ENCODE peak calls at places on chromosomes 16 and 17, in nine cellular contexts. One of them, this sample, is unnamed.

GRCh38 chr17:52957411-52957810 is 798.9 kb upstream of the CA10 start:
- DNase-seq in body of pancreas: no peak
- DNase-seq in IMR-90: no peak
- DNase-seq in tibial artery: no peak
- DNase-seq in MM.1S: no peak
- DNase-seq in thoracic aorta: no peak
- DNase-seq in spleen: no peak
- DNase-seq in Panc1: no peak
- DNase-seq in heart left ventricle: no peak
- DNase-seq in this sample: no peak

GRCh38 chr17:32461853-32462617 is 17.7 kb downstream of the PSMD11 start:
- DNase-seq in spleen: no peak
- DNase-seq in body of pancreas: peak; percentile 60
- DNase-seq in MM.1S: peak; percentile 67
- DNase-seq in heart left ventricle: no peak
- DNase-seq in Panc1: no peak
- DNase-seq in IMR-90: peak; percentile 52
- DNase-seq in thoracic aorta: no peak
- DNase-seq in tibial artery: no peak
- DNase-seq in this sample: no peak

GRCh38 chr17:30323895-30324319 is 9.9 kb downstream of the TMIGD1 start:
- DNase-seq in body of pancreas: peak; percentile 57
- DNase-seq in tibial artery: peak; percentile 53
- DNase-seq in Panc1: no peak
- DNase-seq in IMR-90: no peak
- DNase-seq in MM.1S: no peak
- DNase-seq in heart left ventricle: no peak
- DNase-seq in thoracic aorta: no peak
- DNase-seq in spleen: no peak
- DNase-seq in this sample: no peak

GRCh38 chr17:79485399-79485985 is 125.4 kb downstream of the RBFOX3 start:
- DNase-seq in body of pancreas: no peak
- DNase-seq in IMR-90: no peak
- DNase-seq in tibial artery: no peak
- DNase-seq in heart left ventricle: no peak
- DNase-seq in MM.1S: no peak
- DNase-seq in Panc1: no peak
- DNase-seq in thoracic aorta: no peak
- DNase-seq in spleen: no peak
- DNase-seq in this sample: no peak

GRCh38 chr17:49741692-49742076 is 22.2 kb downstream of the FAM117A start:
- DNase-seq in MM.1S: no peak
- DNase-seq in heart left ventricle: no peak
- DNase-seq in thoracic aorta: no peak
- DNase-seq in tibial artery: no peak
- DNase-seq in body of pancreas: no peak
- DNase-seq in spleen: no peak
- DNase-seq in IMR-90: no peak
- DNase-seq in Panc1: no peak
- DNase-seq in this sample: no peak

GRCh38 chr17:48153711-48154642 is 46.4 kb downstream of the SNX11 start:
- DNase-seq in heart left ventricle: no peak
- DNase-seq in tibial artery: no peak
- DNase-seq in spleen: no peak
- DNase-seq in Panc1: peak; percentile 12
- DNase-seq in MM.1S: peak; percentile 35
- DNase-seq in IMR-90: peak; percentile 54
- DNase-seq in body of pancreas: peak; percentile 83
- DNase-seq in thoracic aorta: no peak
- DNase-seq in this sample: no peak

GRCh38 chr16:15502041-15502725 is 67.8 kb downstream of the BMERB1 start:
- DNase-seq in heart left ventricle: no peak
- DNase-seq in thoracic aorta: no peak
- DNase-seq in MM.1S: no peak
- DNase-seq in IMR-90: peak; percentile 96
- DNase-seq in Panc1: peak; percentile 95
- DNase-seq in spleen: no peak
- DNase-seq in body of pancreas: no peak
- DNase-seq in tibial artery: no peak
- DNase-seq in this sample: peak; percentile 87

GRCh38 chr17:42181851-42182207 is 887 bp upstream of the KCNH4 start:
- DNase-seq in MM.1S: no peak
- DNase-seq in IMR-90: no peak
- DNase-seq in spleen: no peak
- DNase-seq in body of pancreas: no peak
- DNase-seq in thoracic aorta: no peak
- DNase-seq in Panc1: no peak
- DNase-seq in heart left ventricle: no peak
- DNase-seq in tibial artery: no peak
- DNase-seq in this sample: no peak

DNA sequence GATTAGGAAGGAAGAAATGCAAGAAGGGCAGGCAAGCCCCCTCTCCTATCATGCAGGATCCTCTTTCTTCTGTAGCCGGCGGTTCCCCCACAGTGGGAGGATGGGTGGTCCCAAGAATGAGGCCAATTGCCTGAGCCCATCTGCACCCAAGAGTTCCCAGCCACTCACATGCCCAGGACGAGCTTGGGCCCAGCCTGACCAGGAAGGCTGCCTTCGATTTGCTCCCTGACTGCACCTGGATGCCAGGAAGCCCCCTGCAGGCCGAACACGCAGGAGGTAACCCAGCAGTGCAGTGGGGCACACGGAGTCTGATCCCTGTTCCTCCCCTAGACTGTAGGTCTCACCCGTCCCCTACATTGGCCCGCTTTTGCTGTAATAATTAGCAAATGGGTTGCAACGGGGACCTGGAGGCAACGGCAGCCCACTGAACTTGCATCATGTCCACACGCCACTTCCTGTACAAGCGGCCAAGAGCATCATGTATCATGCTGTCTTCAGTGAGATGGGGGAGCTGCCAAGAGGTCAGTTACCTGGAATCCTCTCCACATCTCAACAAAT is 67.5 kb downstream of the AMFR start:
- DNase-seq in thoracic aorta: no peak
- DNase-seq in heart left ventricle: no peak
- DNase-seq in MM.1S: no peak
- DNase-seq in Panc1: no peak
- DNase-seq in body of pancreas: peak; percentile 3
- DNase-seq in IMR-90: no peak
- DNase-seq in spleen: peak; percentile 75
- DNase-seq in tibial artery: no peak
- DNase-seq in this sample: no peak
- TF ChIP-seq CTCF in thoracic aorta: no peak
- TF ChIP-seq CTCF in heart left ventricle: no peak
- TF ChIP-seq CTCF in MM.1S: peak; percentile 11
- TF ChIP-seq CTCF in Panc1: no peak
- TF ChIP-seq CTCF in body of pancreas: no peak
- TF ChIP-seq CTCF in IMR-90: no peak
- TF ChIP-seq CTCF in spleen: no peak
- TF ChIP-seq CTCF in tibial artery: no peak
- TF ChIP-seq CTCF in this sample: no peak

DNA sequence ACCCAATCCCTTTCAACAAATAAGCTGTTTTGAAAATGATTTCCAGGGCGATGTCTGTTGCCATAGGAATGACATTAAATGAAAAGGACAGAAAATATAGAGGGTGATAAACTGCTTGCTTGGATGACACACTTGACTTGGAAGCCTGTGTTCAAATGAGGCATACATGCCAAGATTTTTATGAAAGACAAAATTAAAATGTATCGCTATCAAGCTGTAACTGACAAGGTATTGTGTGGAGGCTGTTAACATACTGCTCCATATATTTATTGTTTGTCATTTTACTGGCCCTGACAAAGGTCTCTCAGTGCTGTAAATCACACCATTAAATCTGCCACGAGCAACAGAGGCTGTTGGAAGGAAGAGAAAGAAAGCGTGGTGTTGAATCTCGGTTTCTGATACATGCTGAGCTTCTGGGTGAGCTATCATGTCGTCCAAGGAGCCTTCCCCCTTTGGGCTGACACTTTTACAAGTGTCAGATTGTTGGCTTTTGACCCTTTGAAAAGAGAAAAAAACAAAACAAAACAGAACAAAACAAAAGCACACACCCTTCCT is 456.2 kb upstream of the SALL1 start:
- DNase-seq in thoracic aorta: no peak
- DNase-seq in spleen: no peak
- DNase-seq in tibial artery: no peak
- DNase-seq in body of pancreas: no peak
- DNase-seq in Panc1: no peak
- DNase-seq in IMR-90: no peak
- DNase-seq in heart left ventricle: no peak
- DNase-seq in MM.1S: no peak
- DNase-seq in this sample: no peak
- H3K4me3 ChIP-seq in thoracic aorta: no peak overlapping the region
- H3K4me3 ChIP-seq in spleen: no peak overlapping the region
- H3K4me3 ChIP-seq in tibial artery: no peak overlapping the region
- H3K4me3 ChIP-seq in body of pancreas: no peak overlapping the region
- H3K4me3 ChIP-seq in Panc1: no peak overlapping the region
- H3K4me3 ChIP-seq in IMR-90: no peak overlapping the region
- H3K4me3 ChIP-seq in heart left ventricle: no peak overlapping the region
- H3K4me3 ChIP-seq in MM.1S: no peak overlapping the region
- H3K4me3 ChIP-seq in this sample: no peak overlapping the region

GRCh38 chr17:77419547-77420475 is 279.0 kb downstream of the SEC14L1 start:
- DNase-seq in heart left ventricle: no peak
- DNase-seq in Panc1: no peak
- DNase-seq in tibial artery: no peak
- DNase-seq in spleen: no peak
- DNase-seq in MM.1S: no peak
- DNase-seq in IMR-90: peak; percentile 80
- DNase-seq in thoracic aorta: no peak
- DNase-seq in body of pancreas: no peak
- DNase-seq in this sample: no peak

GRCh38 chr17:77420804-77421634 is 280.2 kb downstream of the SEC14L1 start:
- DNase-seq in thoracic aorta: no peak
- DNase-seq in body of pancreas: peak; percentile 51
- DNase-seq in IMR-90: peak; percentile 93
- DNase-seq in MM.1S: no peak
- DNase-seq in Panc1: no peak
- DNase-seq in tibial artery: no peak
- DNase-seq in spleen: no peak
- DNase-seq in heart left ventricle: peak; percentile 73
- DNase-seq in this sample: no peak

GRCh38 chr17:77419095-77419494 is 278.3 kb downstream of the SEC14L1 start:
- DNase-seq in Panc1: no peak
- DNase-seq in body of pancreas: no peak
- DNase-seq in thoracic aorta: no peak
- DNase-seq in spleen: no peak
- DNase-seq in IMR-90: no peak
- DNase-seq in tibial artery: no peak
- DNase-seq in MM.1S: no peak
- DNase-seq in heart left ventricle: peak; percentile 61
- DNase-seq in this sample: no peak

GRCh38 chr17:77421635-77421982 is 280.8 kb downstream of the SEC14L1 start:
- DNase-seq in thoracic aorta: no peak
- DNase-seq in IMR-90: no peak
- DNase-seq in heart left ventricle: no peak
- DNase-seq in spleen: no peak
- DNase-seq in tibial artery: no peak
- DNase-seq in body of pancreas: no peak
- DNase-seq in MM.1S: no peak
- DNase-seq in Panc1: no peak
- DNase-seq in this sample: no peak

DNA sequence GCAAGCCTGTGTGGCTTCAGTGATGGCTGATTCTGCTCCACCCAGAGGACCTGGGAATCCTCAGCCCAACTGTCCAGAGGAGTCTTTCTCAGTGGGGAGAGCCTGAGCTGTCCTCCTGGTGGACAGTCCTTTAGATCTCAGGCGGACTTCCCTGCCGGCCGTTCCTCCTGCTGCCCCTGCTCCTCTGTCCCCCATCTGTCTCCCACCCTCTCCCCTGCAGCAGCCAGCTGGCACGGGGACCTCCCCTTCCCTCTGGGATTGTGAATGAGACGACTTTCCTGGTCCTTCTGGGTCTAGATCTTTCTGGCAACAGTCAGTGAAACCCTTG is 279.7 kb downstream of the SEC14L1 start:
- DNase-seq in spleen: no peak
- DNase-seq in heart left ventricle: no peak
- DNase-seq in IMR-90: no peak
- DNase-seq in body of pancreas: no peak
- DNase-seq in thoracic aorta: no peak
- DNase-seq in tibial artery: no peak
- DNase-seq in MM.1S: no peak
- DNase-seq in Panc1: no peak
- DNase-seq in this sample: no peak
- TF ChIP-seq CTCF in spleen: no peak
- TF ChIP-seq CTCF in heart left ventricle: no peak
- TF ChIP-seq CTCF in IMR-90: peak; percentile 12
- TF ChIP-seq CTCF in body of pancreas: no peak
- TF ChIP-seq CTCF in thoracic aorta: no peak
- TF ChIP-seq CTCF in tibial artery: no peak
- TF ChIP-seq CTCF in MM.1S: no peak
- TF ChIP-seq CTCF in Panc1: no peak
- TF ChIP-seq CTCF in this sample: peak; percentile 5

GRCh38 chr17:67998466-67998865 is 2.2 kb upstream of the C17orf58 start:
- DNase-seq in spleen: no peak
- DNase-seq in Panc1: no peak
- DNase-seq in IMR-90: no peak
- DNase-seq in heart left ventricle: no peak
- DNase-seq in body of pancreas: no peak
- DNase-seq in tibial artery: no peak
- DNase-seq in thoracic aorta: no peak
- DNase-seq in MM.1S: no peak
- DNase-seq in this sample: no peak

GRCh38 chr17:67993153-67993997 is 2.9 kb downstream of the C17orf58 start:
- DNase-seq in body of pancreas: peak; percentile 86
- DNase-seq in heart left ventricle: peak; percentile 93
- DNase-seq in MM.1S: peak; percentile 89
- DNase-seq in Panc1: no peak
- DNase-seq in tibial artery: peak; percentile 66
- DNase-seq in spleen: peak; percentile 95
- DNase-seq in thoracic aorta: peak; percentile 19
- DNase-seq in IMR-90: peak; percentile 84
- DNase-seq in this sample: no peak

GRCh38 chr17:67993998-67994361 is 2.3 kb downstream of the C17orf58 start:
- DNase-seq in IMR-90: peak; percentile 12
- DNase-seq in body of pancreas: no peak
- DNase-seq in spleen: no peak
- DNase-seq in heart left ventricle: no peak
- DNase-seq in MM.1S: no peak
- DNase-seq in Panc1: no peak
- DNase-seq in thoracic aorta: no peak
- DNase-seq in tibial artery: no peak
- DNase-seq in this sample: no peak

GRCh38 chr17:67994827-67995567 is 1.3 kb downstream of the C17orf58 start:
- DNase-seq in heart left ventricle: no peak
- DNase-seq in spleen: no peak
- DNase-seq in tibial artery: peak; percentile 39
- DNase-seq in Panc1: no peak
- DNase-seq in MM.1S: no peak
- DNase-seq in IMR-90: peak; percentile 83
- DNase-seq in thoracic aorta: no peak
- DNase-seq in body of pancreas: peak; percentile 50
- DNase-seq in this sample: peak; percentile 38

DNA sequence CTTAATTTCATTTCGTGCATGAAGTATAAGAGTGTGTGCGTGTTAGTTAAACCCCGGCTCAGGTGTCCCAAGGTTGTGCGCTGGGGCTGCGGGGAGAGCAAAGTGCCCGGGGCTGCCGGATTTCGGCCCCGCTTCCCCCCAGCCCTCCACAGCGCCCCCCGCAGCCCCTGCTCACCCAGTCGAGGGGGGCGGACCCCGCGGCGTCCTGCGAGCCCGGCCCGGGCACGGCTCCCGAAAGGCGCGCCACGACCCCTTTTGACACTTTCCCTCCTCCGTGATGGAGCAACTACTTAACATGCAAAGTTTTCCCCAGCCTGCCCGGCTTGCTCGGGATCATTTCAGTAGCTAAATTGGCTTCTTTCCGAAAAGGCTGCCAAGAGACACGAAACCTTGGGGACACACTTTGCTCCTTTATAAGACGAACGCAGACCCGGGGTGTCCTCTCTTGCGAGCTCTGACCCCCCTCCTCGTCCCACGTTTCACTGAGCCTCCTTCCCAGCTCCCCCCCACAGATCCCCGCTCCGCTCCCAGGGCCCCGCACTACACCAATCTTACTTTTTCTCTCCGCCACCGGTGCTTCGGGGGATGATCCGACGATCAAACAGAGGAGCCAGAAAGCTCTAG is 589 bp downstream of the C17orf58 start:
- DNase-seq in MM.1S: peak; percentile 10
- DNase-seq in thoracic aorta: no peak
- DNase-seq in tibial artery: peak; percentile 43
- DNase-seq in spleen: peak; percentile 83
- DNase-seq in Panc1: no peak
- DNase-seq in body of pancreas: no peak
- DNase-seq in heart left ventricle: no peak
- DNase-seq in IMR-90: no peak
- DNase-seq in this sample: no peak
- H3K4me3 ChIP-seq in MM.1S: peak overlapping the region; percentile 55
- H3K4me3 ChIP-seq in thoracic aorta: peak overlapping the region; percentile 94
- H3K4me3 ChIP-seq in tibial artery: peak overlapping the region; percentile 96
- H3K4me3 ChIP-seq in spleen: peak overlapping the region; percentile 92
- H3K4me3 ChIP-seq in Panc1: peak overlapping the region; percentile 69
- H3K4me3 ChIP-seq in body of pancreas: peak overlapping the region; percentile 34
- H3K4me3 ChIP-seq in heart left ventricle: peak overlapping the region; percentile 66
- H3K4me3 ChIP-seq in IMR-90: peak overlapping the region; percentile 64
- H3K4me3 ChIP-seq in this sample: peak overlapping the region; percentile 52

This sample was measured in HFF-Myc.